ENCODE peak calls at places on chromosomes 11 and 22, in eight cellular contexts. G is activated CD4-positive, alpha-beta T cell treated with anti-CD3 and anti-CD28 coated beads, Interleukin-2, amount 50 U/mL, for 48 hours; T is NCI-H1092; E is AG09309; P is HEK293T; A is lower leg skin; U is NCI-H2081; W is fibroblast of villous mesenchyme. O is an unnamed sample.

GRCh38 chr11:74646964-74647363 is 54.6 kb downstream of the POLD3 start:
- DNase-seq in G (no peak), T (no peak), E (no peak), P (no peak), A (no peak), U (no peak), W (no peak), O (no peak)

GRCh38 chr22:27662359-27663030 is 139.1 kb downstream of the MN1 start:
- DNase-seq in G (no peak), T (no peak), E (no peak), P (no peak), A (no peak), U (no peak), W (peak; percentile 95), O (peak; percentile 64)

GRCh38 chr22:27124336-27125023 is 467.1 kb downstream of the MIAT start:
- DNase-seq in G (no peak), T (no peak), E (no peak), P (no peak), A (no peak), U (no peak), W (no peak), O (no peak)

GRCh38 chr22:38257170-38257569 is 15.6 kb downstream of the TMEM184B start:
- DNase-seq in G (no peak), T (no peak), E (peak; percentile 47), P (no peak), A (no peak), U (no peak), W (peak; percentile 85), O (no peak)

GRCh38 chr22:33969052-33969451 is 48.8 kb upstream of the LARGE1 start:
- DNase-seq in G (no peak), T (no peak), E (no peak), P (no peak), A (no peak), U (no peak), W (no peak), O (no peak)

GRCh38 chr11:124086447-124086846 is 28.8 kb upstream of the VWA5A start:
- DNase-seq in G (no peak), T (peak; percentile 68), E (no peak), P (peak; percentile 23), A (no peak), U (peak; percentile 29), W (no peak), O (peak; percentile 23)

GRCh38 chr11:69172674-69173073 is 16.9 kb downstream of the SMIM38 start:
- DNase-seq in G (no peak), T (no peak), E (no peak), P (no peak), A (no peak), U (no peak), W (peak; percentile 10), O (no peak)

GRCh38 chr11:1502971-1503707 is 16.6 kb upstream of the MOB2 start:
- DNase-seq in G (no peak), T (no peak), E (no peak), P (no peak), A (no peak), U (no peak), W (no peak), O (no peak)

GRCh38 chr11:117127164-117127563 is 16.9 kb upstream of the PAFAH1B2 start:
- DNase-seq in G (no peak), T (no peak), E (no peak), P (no peak), A (no peak), U (no peak), W (no peak), O (no peak)

GRCh38 chr11:77193915-77194830 is 66.1 kb downstream of the MYO7A start:
- DNase-seq in G (no peak), T (no peak), E (no peak), P (no peak), A (no peak), U (no peak), W (no peak), O (no peak)

GRCh38 chr11:124837491-124837856 is 27.8 kb upstream of the ROBO3 start:
- DNase-seq in G (no peak), T (peak; percentile 29), E (peak; percentile 81), P (peak; percentile 54), A (no peak), U (peak; percentile 15), W (peak; percentile 89), O (peak; percentile 36)

GRCh38 chr11:68976095-68976494 is 4.7 kb downstream of the MRGPRD start:
- DNase-seq in G (no peak), T (no peak), E (no peak), P (no peak), A (no peak), U (no peak), W (no peak), O (no peak)

GRCh38 chr11:133927690-133928627 is 28.8 kb downstream of the IGSF9B start:
- DNase-seq in G (peak; percentile 77), T (peak; percentile 65), E (peak; percentile 7), P (peak; percentile 85), A (peak; percentile 61), U (peak; percentile 89), W (peak; percentile 53), O (peak; percentile 90)

GRCh38 chr11:7098235-7098832 is 9.5 kb downstream of the RBMXL2 start:
- DNase-seq in G (no peak), T (peak; percentile 12), E (peak; percentile 11), P (peak; percentile 62), A (no peak), U (peak; percentile 27), W (peak; percentile 49), O (no peak)

GRCh38 chr11:34926101-34926830 is 9.8 kb downstream of the PDHX start:
- DNase-seq in G (no peak), T (no peak), E (peak; percentile 16), P (peak; percentile 13), A (no peak), U (peak; percentile 57), W (peak; percentile 74), O (peak; percentile 5)

GRCh38 chr11:119699227-119699626 is 29.8 kb downstream of the NECTIN1 start:
- DNase-seq in G (no peak), T (no peak), E (no peak), P (no peak), A (peak; percentile 52), U (no peak), W (peak; percentile 76), O (peak; percentile 42)

GRCh38 chr11:118909619-118910308 is 16.0 kb downstream of the BCL9L start:
- DNase-seq in G (no peak), T (no peak), E (no peak), P (no peak), A (no peak), U (no peak), W (no peak), O (no peak)

GRCh38 chr11:27100534-27100933 is 59.9 kb downstream of the BBOX1 start:
- DNase-seq in G (no peak), T (no peak), E (no peak), P (no peak), A (no peak), U (no peak), W (no peak), O (no peak)

GRCh38 chr11:119320593-119321524 is 3.9 kb upstream of the MCAM start:
- DNase-seq in G (peak; percentile 64), T (no peak), E (no peak), P (peak; percentile 35), A (no peak), U (peak; percentile 17), W (peak; percentile 76), O (no peak)

GRCh38 chr11:8577791-8578581 is 16.0 kb downstream of the STK33 start:
- DNase-seq in G (no peak), T (no peak), E (no peak), P (no peak), A (no peak), U (no peak), W (no peak), O (no peak)

GRCh38 chr11:122633219-122633829 is 22.2 kb upstream of the UBASH3B start:
- DNase-seq in G (no peak), T (peak; percentile 52), E (no peak), P (peak; percentile 46), A (no peak), U (peak; percentile 7), W (peak; percentile 71), O (no peak)

GRCh38 chr11:66609951-66610617 is 6.3 kb upstream of the RBM14 start:
- DNase-seq in G (no peak), T (no peak), E (no peak), P (no peak), A (no peak), U (no peak), W (no peak), O (no peak)

GRCh38 chr22:46984751-46985506 is 222.5 kb downstream of the TBC1D22A start:
- DNase-seq in G (no peak), T (no peak), E (peak; percentile 24), P (no peak), A (no peak), U (peak; percentile 40), W (peak; percentile 48), O (no peak)

GRCh38 chr22:41217553-41218157 is 12.5 kb downstream of the L3MBTL2 start:
- DNase-seq in G (peak; percentile 43), T (peak; percentile 46), E (peak; percentile 64), P (no peak), A (peak; percentile 51), U (no peak), W (peak; percentile 93), O (peak; percentile 69)

GRCh38 chr11:133164986-133165385 is 367.3 kb downstream of the OPCML start:
- DNase-seq in G (no peak), T (no peak), E (no peak), P (no peak), A (no peak), U (no peak), W (no peak), O (no peak)

GRCh38 chr11:86660011-86660595 is 12.3 kb downstream of the ME3 start:
- DNase-seq in G (no peak), T (no peak), E (no peak), P (no peak), A (no peak), U (no peak), W (peak; percentile 50), O (no peak)

GRCh38 chr22:41845380-41846267 is 12.7 kb downstream of the SREBF2 start:
- DNase-seq in G (no peak), T (no peak), E (no peak), P (no peak), A (no peak), U (no peak), W (peak; percentile 51), O (no peak)

GRCh38 chr11:23425379-23425778 is 565.1 kb upstream of the CCDC179 start:
- DNase-seq in G (no peak), T (no peak), E (no peak), P (no peak), A (no peak), U (no peak), W (peak; percentile 6), O (peak; percentile 10)

GRCh38 chr22:37538590-37539357 is 19.6 kb upstream of the CARD10 start:
- DNase-seq in G (peak; percentile 94), T (peak; percentile 62), E (no peak), P (peak; percentile 99), A (peak; percentile 90), U (peak; percentile 74), W (peak; percentile 94), O (peak; percentile 95)

GRCh38 chr11:76669901-76670474 is 559 bp downstream of the LRRC32 start:
- DNase-seq in G (no peak), T (no peak), E (no peak), P (no peak), A (peak; percentile 48), U (no peak), W (peak; percentile 87), O (peak; percentile 14)

GRCh38 chr11:126898802-126899201 is 101.8 kb downstream of the KIRREL3 start:
- DNase-seq in G (no peak), T (no peak), E (no peak), P (no peak), A (no peak), U (no peak), W (no peak), O (no peak)